ENCODE peak calls at places on chromosome 19, in five cellular contexts. W, J, P, F and O are unnamed samples.

GRCh38 chr19:6475321-6476108 is 6.1 kb downstream of the DENND1C start:
- DNase-seq in W (no peak), J (peak), P (no peak), F (no peak), O (no peak)

GRCh38 chr19:49210108-49210900 is 52.7 kb downstream of the TRPM4 start:
- DNase-seq in W (no peak), J (peak), P (peak), F (no peak), O (peak)

GRCh38 chr19:1032264-1032867 is 6.0 kb downstream of the CNN2 start:
- DNase-seq in W (no peak), J (no peak), P (no peak), F (no peak), O (no peak)

GRCh38 chr19:33438987-33439781 is 65.7 kb downstream of the CEBPG start:
- DNase-seq in W (no peak), J (no peak), P (peak), F (no peak), O (peak)

GRCh38 chr19:13060233-13060963 is 42.3 kb downstream of the LYL1 start:
- DNase-seq in W (no peak), J (peak), P (no peak), F (peak), O (no peak)

GRCh38 chr19:10497371-10497770 is 5.8 kb downstream of the KEAP1 start:
- DNase-seq in W (no peak), J (no peak), P (no peak), F (no peak), O (no peak)

GRCh38 chr19:55640577-55641375 is at the start of gene ZNF580:
- DNase-seq in W (peak), J (peak), P (peak), F (peak), O (peak)

GRCh38 chr19:52343548-52343947 is 7.5 kb downstream of the ZNF610 start:
- DNase-seq in W (peak), J (peak), P (no peak), F (peak), O (no peak)

GRCh38 chr19:55452381-55453325 is 8.8 kb downstream of the ISOC2 start:
- DNase-seq in W (peak), J (peak), P (peak), F (peak), O (no peak)

GRCh38 chr19:6536138-6536671 is 5.4 kb downstream of the TNFSF9 start:
- DNase-seq in W (peak), J (peak), P (peak), F (peak), O (peak)

GRCh38 chr19:7544626-7545025 is 9.1 kb downstream of the PNPLA6 start:
- DNase-seq in W (no peak), J (no peak), P (no peak), F (no peak), O (no peak)

GRCh38 chr19:40512473-40513344 is 45.9 kb downstream of the SPTBN4 start:
- DNase-seq in W (peak), J (no peak), P (no peak), F (no peak), O (no peak)

GRCh38 chr19:40510526-40511115 is 43.8 kb downstream of the SPTBN4 start:
- DNase-seq in W (no peak), J (no peak), P (no peak), F (no peak), O (no peak)

GRCh38 chr19:40511487-40511886 is 44.7 kb downstream of the SPTBN4 start:
- DNase-seq in W (no peak), J (no peak), P (no peak), F (no peak), O (no peak)

GRCh38 chr19:40513345-40513678 is 46.5 kb downstream of the SPTBN4 start:
- DNase-seq in W (no peak), J (no peak), P (no peak), F (no peak), O (no peak)

DNA sequence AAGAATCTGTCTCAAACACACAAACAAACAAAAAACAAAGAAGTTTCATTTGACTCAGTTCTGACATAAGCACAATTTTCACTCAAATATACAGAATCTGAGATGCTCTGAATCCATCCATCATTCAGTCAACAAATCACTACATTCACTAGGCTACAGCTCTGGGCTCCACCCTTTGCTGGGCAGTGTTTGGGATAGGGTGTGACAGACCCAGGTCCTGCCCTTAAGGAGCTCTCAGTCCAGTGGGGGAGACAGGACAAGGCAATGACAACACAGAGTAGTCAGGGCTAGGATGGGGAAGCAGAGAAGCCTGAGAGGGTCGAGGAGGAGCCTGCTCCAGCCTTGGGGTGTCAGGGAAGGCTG is 45.3 kb downstream of the SPTBN4 start:
- DNase-seq in W (no peak), J (no peak), P (no peak), F (no peak), O (no peak)
- H3K4me3 ChIP-seq in W (no peak), J (no peak), P (no peak), F (no peak), O (no peak)

GRCh38 chr19:17765069-17765618 is 13.9 kb downstream of the FCHO1 start:
- DNase-seq in W (peak), J (no peak), P (peak), F (peak), O (peak)
- H3K27ac ChIP-seq in W (peak), J (no peak), P (no peak), F (no peak), O (peak)

GRCh38 chr19:23762548-23762883 is 3.8 kb upstream of the ZNF681 start:
- DNase-seq in W (no peak), J (no peak), P (no peak), F (no peak), O (no peak)

GRCh38 chr19:23764781-23765180 is 6.1 kb upstream of the ZNF681 start:
- DNase-seq in W (no peak), J (no peak), P (no peak), F (no peak), O (no peak)

GRCh38 chr19:23758187-23759074 is at the start of gene ZNF681:
- DNase-seq in W (peak), J (peak), P (peak), F (peak), O (peak)

GRCh38 chr19:23766951-23767350 is 8.3 kb upstream of the ZNF681 start:
- DNase-seq in W (no peak), J (no peak), P (no peak), F (no peak), O (no peak)

GRCh38 chr19:23762884-23763711 is 4.4 kb upstream of the ZNF681 start:
- DNase-seq in W (peak), J (peak), P (peak), F (peak), O (peak)
- TF ChIP-seq CTCF in W (no peak), J (no peak), P (no peak), F (no peak), O (no peak)

GRCh38 chr19:38735257-38735686 is 9.0 kb downstream of the CAPN12 start:
- DNase-seq in W (peak), J (peak), P (peak), F (peak), O (peak)

GRCh38 chr19:38734426-38735256 is 9.6 kb downstream of the CAPN12 start:
- DNase-seq in W (peak), J (peak), P (peak), F (peak), O (peak)

GRCh38 chr19:38737297-38737865 is 6.9 kb downstream of the CAPN12 start:
- DNase-seq in W (no peak), J (no peak), P (peak), F (no peak), O (peak)

GRCh38 chr19:38736413-38737280 is 7.6 kb downstream of the CAPN12 start:
- DNase-seq in W (peak), J (peak), P (peak), F (peak), O (peak)

DNA sequence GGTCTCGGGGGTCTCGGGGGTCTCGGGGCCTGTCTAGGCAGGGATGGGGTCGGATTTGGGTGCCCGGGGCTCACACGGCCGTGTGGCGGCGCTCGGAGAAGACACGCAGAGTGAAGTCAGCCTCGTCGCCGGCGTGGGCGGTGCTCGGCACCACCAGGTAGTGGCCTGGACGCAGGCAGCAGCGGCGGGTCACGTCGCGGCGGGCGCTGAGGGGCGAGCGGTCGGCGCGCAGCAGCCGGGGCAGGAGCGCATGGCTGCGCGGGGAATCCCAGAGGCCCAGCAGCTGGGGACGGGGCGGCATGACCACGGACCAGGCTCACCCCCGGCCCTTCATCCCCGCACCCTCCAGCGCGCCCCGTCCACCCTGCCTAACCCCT is 8.2 kb downstream of the CAPN12 start:
- DNase-seq in W (peak), J (peak), P (peak), F (peak), O (peak)
- H3K4me3 ChIP-seq in W (peak), J (peak), P (peak), F (peak), O (peak)